ENCODE peak calls at places on chromosome 7, in four cellular contexts. One of them, this sample, is unnamed.

GRCh38 chr7:95691464-95691863 is 80.9 kb upstream of the DYNC1I1 start:
- DNase-seq in stomach: no peak
- DNase-seq in fibroblast of lung: no peak
- DNase-seq in OCI-LY7: no peak
- DNase-seq in this sample: no peak

GRCh38 chr7:43697690-43698089 is 31.6 kb downstream of the COA1 start:
- DNase-seq in stomach: no peak
- DNase-seq in OCI-LY7: no peak
- DNase-seq in fibroblast of lung: peak; percentile 53
- DNase-seq in this sample: no peak

GRCh38 chr7:16817536-16817935 is 12.7 kb upstream of the AGR2 start:
- DNase-seq in OCI-LY7: no peak
- DNase-seq in fibroblast of lung: peak; percentile 56
- DNase-seq in stomach: no peak
- DNase-seq in this sample: no peak

GRCh38 chr7:133863362-133864061 is 263.6 kb upstream of the LRGUK start:
- DNase-seq in stomach: no peak
- DNase-seq in OCI-LY7: no peak
- DNase-seq in fibroblast of lung: no peak
- DNase-seq in this sample: no peak

GRCh38 chr7:151603951-151604350 is 84.3 kb upstream of the RHEB start:
- DNase-seq in fibroblast of lung: no peak
- DNase-seq in OCI-LY7: no peak
- DNase-seq in stomach: no peak
- DNase-seq in this sample: no peak

GRCh38 chr7:108454674-108455523 is 1.3 kb downstream of the NRCAM start:
- DNase-seq in OCI-LY7: no peak
- DNase-seq in stomach: no peak
- DNase-seq in fibroblast of lung: peak; percentile 44
- DNase-seq in this sample: no peak

GRCh38 chr7:79504607-79505389 is 51.3 kb upstream of the MAGI2 start:
- DNase-seq in stomach: no peak
- DNase-seq in OCI-LY7: no peak
- DNase-seq in fibroblast of lung: no peak
- DNase-seq in this sample: no peak

GRCh38 chr7:27148031-27148775 is 629 bp upstream of the HOXA6 start:
- DNase-seq in OCI-LY7: no peak
- DNase-seq in stomach: no peak
- DNase-seq in fibroblast of lung: peak; percentile 57
- DNase-seq in this sample: no peak

GRCh38 chr7:94577357-94577756 is 67.7 kb downstream of the CASD1 start:
- DNase-seq in OCI-LY7: no peak
- DNase-seq in stomach: no peak
- DNase-seq in fibroblast of lung: no peak
- DNase-seq in this sample: no peak

GRCh38 chr7:102407910-102408309 is 11.7 kb downstream of the PRKRIP1 start:
- DNase-seq in stomach: no peak
- DNase-seq in OCI-LY7: no peak
- DNase-seq in fibroblast of lung: no peak
- DNase-seq in this sample: no peak

GRCh38 chr7:30973791-30974604 is 10.2 kb downstream of the GHRHR start:
- DNase-seq in fibroblast of lung: no peak
- DNase-seq in OCI-LY7: no peak
- DNase-seq in stomach: no peak
- DNase-seq in this sample: no peak

GRCh38 chr7:148809856-148810255 is 74.2 kb downstream of the EZH2 start:
- DNase-seq in OCI-LY7: no peak
- DNase-seq in fibroblast of lung: no peak
- DNase-seq in stomach: no peak
- DNase-seq in this sample: no peak

GRCh38 chr7:34104992-34105391 is 199.7 kb downstream of the BMPER start:
- DNase-seq in stomach: no peak
- DNase-seq in fibroblast of lung: no peak
- DNase-seq in OCI-LY7: no peak
- DNase-seq in this sample: no peak

GRCh38 chr7:77313086-77313485 is 103.1 kb downstream of the GSAP start:
- DNase-seq in fibroblast of lung: no peak
- DNase-seq in stomach: no peak
- DNase-seq in OCI-LY7: no peak
- DNase-seq in this sample: no peak
- H3K27ac ChIP-seq in fibroblast of lung: no peak overlapping the region
- H3K27ac ChIP-seq in stomach: peak overlapping the region; percentile 8
- H3K27ac ChIP-seq in OCI-LY7: no peak overlapping the region
- H3K27ac ChIP-seq in this sample: no peak overlapping the region

GRCh38 chr7:92058899-92059298 is 75.4 kb downstream of the CYP51A1 start:
- DNase-seq in stomach: no peak
- DNase-seq in fibroblast of lung: no peak
- DNase-seq in OCI-LY7: no peak
- DNase-seq in this sample: no peak

GRCh38 chr7:92056276-92056675 is 78.0 kb downstream of the CYP51A1 start:
- DNase-seq in OCI-LY7: no peak
- DNase-seq in fibroblast of lung: no peak
- DNase-seq in stomach: no peak
- DNase-seq in this sample: no peak

GRCh38 chr7:92058040-92058439 is 76.2 kb downstream of the CYP51A1 start:
- DNase-seq in OCI-LY7: peak; percentile 15
- DNase-seq in stomach: no peak
- DNase-seq in fibroblast of lung: no peak
- DNase-seq in this sample: no peak

GRCh38 chr7:92061154-92061553 is 73.1 kb downstream of the CYP51A1 start:
- DNase-seq in stomach: no peak
- DNase-seq in fibroblast of lung: no peak
- DNase-seq in OCI-LY7: no peak
- DNase-seq in this sample: no peak

GRCh38 chr7:92057375-92057774 is 76.9 kb downstream of the CYP51A1 start:
- DNase-seq in fibroblast of lung: no peak
- DNase-seq in stomach: peak; percentile 62
- DNase-seq in OCI-LY7: no peak
- DNase-seq in this sample: no peak
- H3K27ac ChIP-seq in fibroblast of lung: no peak overlapping the region
- H3K27ac ChIP-seq in stomach: peak overlapping the region; percentile 20
- H3K27ac ChIP-seq in OCI-LY7: no peak overlapping the region
- H3K27ac ChIP-seq in this sample: no peak overlapping the region

GRCh38 chr7:5693529-5693928 is 87.9 kb downstream of the RNF216 start:
- DNase-seq in fibroblast of lung: peak; percentile 64
- DNase-seq in OCI-LY7: peak; percentile 82
- DNase-seq in stomach: no peak
- DNase-seq in this sample: no peak

GRCh38 chr7:5692845-5693278 is 88.6 kb downstream of the RNF216 start:
- DNase-seq in stomach: no peak
- DNase-seq in OCI-LY7: no peak
- DNase-seq in fibroblast of lung: peak; percentile 92
- DNase-seq in this sample: no peak

GRCh38 chr7:5695037-5695708 is 86.3 kb downstream of the RNF216 start:
- DNase-seq in stomach: no peak
- DNase-seq in fibroblast of lung: peak; percentile 87
- DNase-seq in OCI-LY7: peak; percentile 24
- DNase-seq in this sample: no peak

GRCh38 chr7:5695709-5696345 is 85.6 kb downstream of the RNF216 start:
- DNase-seq in OCI-LY7: no peak
- DNase-seq in fibroblast of lung: peak; percentile 94
- DNase-seq in stomach: no peak
- DNase-seq in this sample: no peak

GRCh38 chr7:5694221-5694754 is 87.2 kb downstream of the RNF216 start:
- DNase-seq in OCI-LY7: no peak
- DNase-seq in fibroblast of lung: peak; percentile 94
- DNase-seq in stomach: no peak
- DNase-seq in this sample: no peak
- H3K27ac ChIP-seq in OCI-LY7: peak overlapping the region; percentile 56
- H3K27ac ChIP-seq in fibroblast of lung: peak overlapping the region; percentile 89
- H3K27ac ChIP-seq in stomach: peak overlapping the region; percentile 94
- H3K27ac ChIP-seq in this sample: peak overlapping the region; percentile 54

GRCh38 chr7:46162582-46162981 is 241.5 kb upstream of the IGFBP3 start:
- DNase-seq in fibroblast of lung: no peak
- DNase-seq in OCI-LY7: no peak
- DNase-seq in stomach: no peak
- DNase-seq in this sample: no peak
- H3K27ac ChIP-seq in fibroblast of lung: no peak overlapping the region
- H3K27ac ChIP-seq in OCI-LY7: no peak overlapping the region
- H3K27ac ChIP-seq in stomach: no peak overlapping the region
- H3K27ac ChIP-seq in this sample: no peak overlapping the region

DNA sequence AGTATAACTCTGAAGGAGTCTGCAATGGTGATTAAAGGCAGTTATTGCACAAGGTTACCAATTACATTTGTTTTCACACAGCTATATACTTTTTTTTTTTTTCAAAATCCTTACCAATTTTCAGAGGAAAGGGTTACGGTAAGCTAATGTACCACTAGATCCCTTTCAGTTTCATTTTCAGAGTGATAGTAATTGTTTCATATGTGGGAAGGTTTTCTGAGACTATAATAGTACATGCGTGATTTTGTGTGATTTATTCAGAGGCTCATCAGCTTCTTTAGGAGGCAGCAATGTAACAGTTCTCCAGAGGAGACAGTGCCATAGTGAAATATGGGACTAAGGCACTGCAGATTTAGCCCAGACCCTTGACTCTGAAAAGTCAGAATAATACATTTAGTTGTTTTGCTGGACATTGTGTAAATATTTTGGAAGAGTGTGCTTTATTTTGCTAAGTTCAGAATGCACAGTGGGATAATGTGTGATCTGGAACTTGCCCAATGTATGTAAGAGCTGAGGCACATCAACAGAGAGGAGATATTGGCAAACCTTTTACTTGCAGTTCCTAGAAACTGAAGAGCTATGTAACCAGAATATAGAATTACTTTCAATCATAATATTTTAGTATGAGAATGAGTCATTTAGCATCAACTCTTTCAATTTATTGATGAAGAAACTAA is 207.5 kb upstream of the TEX47 start:
- DNase-seq in OCI-LY7: no peak
- DNase-seq in stomach: no peak
- DNase-seq in fibroblast of lung: no peak
- DNase-seq in this sample: no peak
- H3K27ac ChIP-seq in OCI-LY7: no peak overlapping the region
- H3K27ac ChIP-seq in stomach: no peak overlapping the region
- H3K27ac ChIP-seq in fibroblast of lung: no peak overlapping the region
- H3K27ac ChIP-seq in this sample: no peak overlapping the region